ENCODE peak calls at places on chromosome 1, in five cellular contexts. R is PC-3, L is mucosa of descending colon, A is A549, Q is hepatocyte. O is an unnamed sample.

GRCh38 chr1:29655945-29656866 is 419.9 kb downstream of the PTPRU start:
- DNase-seq in R (peak), L (no peak), A (no peak), Q (no peak), O (peak)

GRCh38 chr1:163472267-163472666 is 150.5 kb downstream of the NUF2 start:
- DNase-seq in R (no peak), L (no peak), A (no peak), Q (peak), O (no peak)

GRCh38 chr1:226210571-226211176 is 12.8 kb upstream of the MIXL1 start:
- DNase-seq in R (no peak), L (no peak), A (no peak), Q (no peak), O (no peak)

GRCh38 chr1:1943834-1944570 is 24.9 kb upstream of the TMEM52 start:
- DNase-seq in R (peak), L (peak), A (peak), Q (peak), O (no peak)

GRCh38 chr1:156245451-156246232 is 2.2 kb downstream of the PAQR6 start:
- DNase-seq in R (no peak), L (no peak), A (no peak), Q (peak), O (no peak)

GRCh38 chr1:40313329-40313957 is 3.6 kb downstream of the COL9A2 start:
- DNase-seq in R (no peak), L (no peak), A (no peak), Q (no peak), O (no peak)

GRCh38 chr1:57421366-57421765 is 2.5 kb downstream of the DAB1 start:
- DNase-seq in R (no peak), L (no peak), A (no peak), Q (no peak), O (no peak)

GRCh38 chr1:52530563-52531144 is 22.2 kb downstream of the TUT4 start:
- DNase-seq in R (no peak), L (no peak), A (no peak), Q (no peak), O (no peak)

GRCh38 chr1:229148041-229148671 is 122.8 kb upstream of the RAB4A start:
- DNase-seq in R (no peak), L (no peak), A (no peak), Q (peak), O (no peak)

GRCh38 chr1:38064232-38064903 is 17.8 kb upstream of the POU3F1 start:
- DNase-seq in R (peak), L (no peak), A (no peak), Q (no peak), O (no peak)

GRCh38 chr1:24952413-24952841 is 22.4 kb upstream of the RUNX3 start:
- DNase-seq in R (no peak), L (no peak), A (no peak), Q (no peak), O (no peak)

GRCh38 chr1:227793948-227794812 is 21.3 kb upstream of the PRSS38 start:
- DNase-seq in R (no peak), L (peak), A (no peak), Q (peak), O (peak)

GRCh38 chr1:70142120-70142519 is 63.3 kb downstream of the LRRC40 start:
- DNase-seq in R (peak), L (no peak), A (no peak), Q (no peak), O (no peak)

GRCh38 chr1:14106679-14107313 is 406.8 kb downstream of the PRDM2 start:
- DNase-seq in R (no peak), L (no peak), A (no peak), Q (no peak), O (no peak)

GRCh38 chr1:219938706-219939105 is 10.3 kb upstream of the SLC30A10 start:
- DNase-seq in R (peak), L (no peak), A (no peak), Q (peak), O (no peak)

GRCh38 chr1:164638506-164639202 is 79.7 kb downstream of the PBX1 start:
- DNase-seq in R (no peak), L (no peak), A (no peak), Q (no peak), O (no peak)

GRCh38 chr1:24704411-24705259 is 40.6 kb upstream of the CLIC4 start:
- DNase-seq in R (peak), L (no peak), A (peak), Q (peak), O (no peak)

GRCh38 chr1:34763142-34763781 is 3.7 kb downstream of the GJB4 start:
- DNase-seq in R (peak), L (no peak), A (peak), Q (peak), O (no peak)

GRCh38 chr1:176567190-176567794 is 104.3 kb downstream of the PAPPA2 start:
- DNase-seq in R (peak), L (no peak), A (no peak), Q (no peak), O (no peak)

GRCh38 chr1:9476790-9477463 is 62.3 kb upstream of the SLC25A33 start:
- DNase-seq in R (peak), L (no peak), A (no peak), Q (no peak), O (no peak)

GRCh38 chr1:184494929-184495328 is 108.1 kb downstream of the C1orf21 start:
- DNase-seq in R (no peak), L (no peak), A (no peak), Q (no peak), O (no peak)

GRCh38 chr1:48710318-48710717 is 66.4 kb downstream of the BEND5 start:
- DNase-seq in R (no peak), L (no peak), A (no peak), Q (no peak), O (no peak)

GRCh38 chr1:118223426-118223825 is 38.4 kb upstream of the SPAG17 start:
- DNase-seq in R (peak), L (no peak), A (no peak), Q (peak), O (no peak)

GRCh38 chr1:111204211-111204883 is 3.9 kb upstream of the DENND2D start:
- DNase-seq in R (no peak), L (peak), A (no peak), Q (peak), O (no peak)

GRCh38 chr1:34842952-34843371 is 16.6 kb downstream of the SMIM12 start:
- DNase-seq in R (no peak), L (no peak), A (no peak), Q (no peak), O (no peak)

GRCh38 chr1:62299426-62300200 is 19.6 kb downstream of the KANK4 start:
- DNase-seq in R (peak), L (peak), A (no peak), Q (no peak), O (no peak)

GRCh38 chr1:55076356-55076755 is 37.0 kb downstream of the PCSK9 start:
- DNase-seq in R (no peak), L (no peak), A (no peak), Q (no peak), O (no peak)

GRCh38 chr1:201888282-201889033 is at the start of gene SHISA4:
- DNase-seq in R (peak), L (peak), A (peak), Q (peak), O (no peak)

GRCh38 chr1:150577557-150578277 is 1.7 kb downstream of the MCL1 start:
- DNase-seq in R (no peak), L (no peak), A (no peak), Q (peak), O (no peak)

GRCh38 chr1:157151068-157151467 is 12.9 kb upstream of the ETV3 start:
- DNase-seq in R (no peak), L (no peak), A (no peak), Q (no peak), O (no peak)

GRCh38 chr1:213761845-213762407 is 225.8 kb upstream of the PROX1 start:
- DNase-seq in R (peak), L (no peak), A (no peak), Q (no peak), O (no peak)

GRCh38 chr1:233518344-233518743 is 95.6 kb upstream of the KCNK1 start:
- DNase-seq in R (peak), L (no peak), A (peak), Q (peak), O (no peak)

GRCh38 chr1:51955797-51956527 is 34.5 kb downstream of the RAB3B start:
- DNase-seq in R (no peak), L (no peak), A (no peak), Q (no peak), O (no peak)

GRCh38 chr1:154221815-154222081 is 993 bp downstream of the UBAP2L start:
- DNase-seq in R (peak), L (no peak), A (no peak), Q (peak), O (no peak)

GRCh38 chr1:159949891-159950480 is 4.1 kb downstream of the SLAMF9 start:
- DNase-seq in R (no peak), L (no peak), A (no peak), Q (no peak), O (no peak)

GRCh38 chr1:115906627-115907026 is 65.7 kb upstream of the NHLH2 start:
- DNase-seq in R (peak), L (no peak), A (no peak), Q (peak), O (no peak)

GRCh38 chr1:23483327-23484252 is at the start of gene ASAP3:
- DNase-seq in R (peak), L (peak), A (no peak), Q (peak), O (peak)
- TF ChIP-seq CTCF in R (no peak), L (no peak), A (peak), Q (peak), O (no peak)

DNA sequence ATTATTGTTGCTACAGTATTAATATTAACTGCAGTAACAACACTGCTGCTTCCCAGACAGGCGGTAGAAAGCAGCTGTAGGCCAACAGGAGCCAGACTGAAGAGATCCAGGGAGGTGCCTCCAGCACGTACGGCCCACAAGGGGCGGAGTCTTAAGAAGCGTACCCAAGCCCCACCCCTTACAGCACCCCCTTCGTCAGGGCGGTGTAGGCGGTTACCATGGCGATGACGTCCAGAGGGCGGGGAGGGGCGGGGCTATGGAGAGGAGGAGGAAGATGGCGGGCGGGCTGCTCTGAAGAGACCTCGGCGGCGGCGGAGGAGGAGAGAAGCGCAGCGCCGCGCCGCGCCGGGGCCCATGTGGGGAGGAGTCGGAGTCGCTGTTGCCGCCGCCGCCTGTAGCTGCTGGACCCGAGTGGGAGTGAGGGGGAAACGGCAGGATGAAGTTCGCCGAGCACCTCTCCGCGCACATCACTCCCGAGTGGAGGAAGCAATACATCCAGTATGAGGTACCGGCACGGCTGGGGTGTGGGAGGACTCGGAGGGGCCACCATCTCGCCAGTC is at the start of gene XPR1:
- DNase-seq in R (peak), L (peak), A (peak), Q (peak), O (peak)
- TF ChIP-seq CTCF in R (no peak), L (no peak), A (no peak), Q (no peak), O (no peak)

GRCh38 chr1:235597867-235598553 is 51.6 kb downstream of the GNG4 start:
- DNase-seq in R (peak), L (no peak), A (peak), Q (peak), O (no peak)
- TF ChIP-seq CTCF in R (peak), L (no peak), A (peak), Q (peak), O (no peak)

DNA sequence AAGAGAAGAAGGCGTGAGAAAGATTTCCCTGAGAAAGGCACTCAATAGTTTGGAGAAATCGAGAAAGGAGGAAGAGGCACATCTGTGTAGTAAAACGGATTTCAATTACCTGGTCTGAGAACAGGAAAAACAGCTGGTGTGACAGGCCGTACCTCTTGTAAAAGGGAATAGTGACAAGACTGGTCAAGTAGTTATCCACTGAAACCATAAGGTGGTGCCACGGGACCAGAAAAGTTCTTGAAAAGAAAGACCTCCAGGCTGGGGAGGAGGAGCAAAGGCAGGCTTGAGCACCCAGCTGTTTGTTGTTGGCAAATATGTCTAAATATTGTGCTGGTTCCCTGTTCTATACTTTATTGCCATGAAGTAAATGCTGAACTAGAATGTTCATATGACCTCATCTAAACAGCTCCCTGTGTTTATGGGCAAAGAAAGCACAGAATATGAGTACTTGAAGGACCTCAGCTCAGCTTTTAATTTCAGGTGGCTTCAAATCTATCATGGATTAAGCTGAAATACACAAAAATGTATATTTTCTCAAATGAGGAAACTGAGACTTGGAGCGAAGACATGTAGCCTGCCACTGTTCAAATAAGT is 4.0 kb downstream of the HAO2 start:
- DNase-seq in R (peak), L (no peak), A (peak), Q (peak), O (no peak)
- TF ChIP-seq CTCF in R (peak), L (no peak), A (peak), Q (peak), O (no peak)

O was measured in mesothelial cell of epicardium.